ENCODE peak calls at places on chromosomes 2 and 18, in ten cellular contexts. L is left lung, D is tibial artery, T is A549, S is heart left ventricle, C is HCT116, V is A673, G is K562, F is cardiac muscle cell, Z is upper lobe of right lung. B is an unnamed sample. For H3K4me1, the result is how much of the 10 kb centered on the place peaks cover.

GRCh38 chr2:164898475-164898874 is 56.9 kb downstream of the SLC38A11 start:
- DNase-seq in L (no peak), D (no peak), T (peak), S (no peak), C (no peak), V (peak), G (no peak), F (peak), Z (no peak), B (no peak)

GRCh38 chr2:120765911-120766757 is 30.5 kb downstream of the GLI2 start:
- DNase-seq in L (peak), D (peak), T (peak), S (peak), C (no peak), V (no peak), G (no peak), F (peak), Z (peak), B (peak)

GRCh38 chr18:31741096-31741735 is 19.5 kb downstream of the SLC25A52 start:
- DNase-seq in L (no peak), D (peak), T (peak), S (no peak), C (peak), V (peak), G (peak), F (peak), Z (no peak), B (peak)

GRCh38 chr2:225400060-225400511 is 576 bp downstream of the NYAP2 start:
- DNase-seq in L (no peak), D (no peak), T (peak), S (no peak), C (no peak), V (peak), G (no peak), F (peak), Z (no peak), B (no peak)

GRCh38 chr2:62455957-62456692 is 49.9 kb downstream of the TMEM17 start:
- DNase-seq in L (no peak), D (no peak), T (no peak), S (no peak), C (no peak), V (no peak), G (no peak), F (no peak), Z (no peak), B (no peak)

GRCh38 chr2:122389694-122390093 is 634.2 kb downstream of the TSN start:
- DNase-seq in L (no peak), D (no peak), T (no peak), S (no peak), C (no peak), V (no peak), G (no peak), F (no peak), Z (no peak), B (no peak)

GRCh38 chr2:31197166-31197565 is 20.1 kb downstream of the CAPN14 start:
- DNase-seq in L (no peak), D (no peak), T (no peak), S (no peak), C (no peak), V (no peak), G (no peak), F (no peak), Z (no peak), B (no peak)

GRCh38 chr18:59249186-59249774 is 24.0 kb downstream of the RAX start:
- DNase-seq in L (no peak), D (no peak), T (peak), S (no peak), C (peak), V (peak), G (peak), F (peak), Z (no peak), B (peak)

GRCh38 chr2:231519975-231520555 is 10.2 kb downstream of the NMUR1 start:
- DNase-seq in L (no peak), D (no peak), T (no peak), S (no peak), C (no peak), V (no peak), G (no peak), F (no peak), Z (peak), B (no peak)

GRCh38 chr2:29212009-29212408 is 96.8 kb downstream of the CLIP4 start:
- DNase-seq in L (no peak), D (no peak), T (no peak), S (no peak), C (no peak), V (no peak), G (no peak), F (no peak), Z (no peak), B (no peak)

GRCh38 chr2:239787651-239788050 is 237.5 kb downstream of the NDUFA10 start:
- DNase-seq in L (no peak), D (peak), T (no peak), S (no peak), C (no peak), V (no peak), G (no peak), F (no peak), Z (no peak), B (no peak)

GRCh38 chr18:67281746-67282145 is 234.8 kb downstream of the DSEL start:
- DNase-seq in L (no peak), D (no peak), T (no peak), S (no peak), C (no peak), V (no peak), G (no peak), F (peak), Z (no peak), B (no peak)

GRCh38 chr2:27992787-27993747 is 102.5 kb downstream of the BABAM2 start:
- DNase-seq in L (no peak), D (no peak), T (peak), S (no peak), C (no peak), V (no peak), G (no peak), F (peak), Z (no peak), B (no peak)

GRCh38 chr2:91477731-91478672 is 2786.5 kb downstream of the RPIA start:
- DNase-seq in L (peak), D (no peak), T (no peak), S (peak), C (no peak), V (peak), G (peak), F (peak), Z (peak), B (no peak)

GRCh38 chr2:20468549-20469500 is 22.0 kb downstream of the RHOB start:
- DNase-seq in L (no peak), D (peak), T (no peak), S (no peak), C (no peak), V (no peak), G (no peak), F (no peak), Z (peak), B (no peak)

GRCh38 chr18:60891936-60892335 is 441.3 kb upstream of the CDH20 start:
- DNase-seq in L (no peak), D (no peak), T (no peak), S (no peak), C (no peak), V (no peak), G (no peak), F (no peak), Z (no peak), B (no peak)
- H3K4me1 ChIP-seq in L (under half), D (under half), T (under half), S (under half), C (under half), V (under half), G (under half), F (under half), Z (under half), B (under half)

GRCh38 chr2:181311841-181312240 is 145.3 kb upstream of the ITGA4 start:
- DNase-seq in L (no peak), D (no peak), T (no peak), S (peak), C (no peak), V (no peak), G (no peak), F (no peak), Z (no peak), B (no peak)
- H3K4me1 ChIP-seq in L (under half), D (under half), T (under half), S (under half), C (under half), V (under half), G (under half), F (under half), Z (under half), B (under half)

GRCh38 chr2:159799833-159800232 is 1.8 kb upstream of the CD302 start:
- DNase-seq in L (no peak), D (no peak), T (no peak), S (no peak), C (no peak), V (no peak), G (no peak), F (no peak), Z (no peak), B (no peak)

GRCh38 chr2:159801925-159802324 is 3.9 kb upstream of the CD302 start:
- DNase-seq in L (no peak), D (no peak), T (no peak), S (no peak), C (no peak), V (no peak), G (no peak), F (no peak), Z (no peak), B (no peak)

GRCh38 chr2:159795781-159796667 is 2.0 kb downstream of the CD302 start:
- DNase-seq in L (no peak), D (no peak), T (no peak), S (no peak), C (no peak), V (no peak), G (no peak), F (no peak), Z (no peak), B (no peak)

GRCh38 chr2:159797468-159798375 is at the start of gene CD302:
- DNase-seq in L (peak), D (peak), T (peak), S (peak), C (no peak), V (peak), G (peak), F (peak), Z (peak), B (peak)

DNA sequence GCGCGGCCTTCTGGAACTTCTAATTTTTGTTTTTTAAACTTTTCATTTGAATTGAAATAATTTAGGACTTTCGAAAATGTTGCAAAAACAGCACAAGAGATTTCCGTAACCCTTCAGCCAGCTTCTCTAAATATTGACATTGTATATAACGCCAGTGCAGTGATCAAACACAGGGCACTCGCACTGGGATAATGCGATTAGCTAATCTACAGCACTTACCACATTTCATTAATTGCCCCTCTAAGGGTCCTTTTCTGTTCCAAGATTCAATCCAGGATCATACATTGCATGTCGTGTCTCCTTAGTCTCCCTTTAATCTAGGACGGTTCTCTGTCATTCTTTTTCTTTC is 342 bp upstream of the CD302 start:
- DNase-seq in L (no peak), D (no peak), T (no peak), S (no peak), C (no peak), V (no peak), G (no peak), F (no peak), Z (no peak), B (no peak)
- H3K4me1 ChIP-seq in L (half or more), D (under half), T (under half), S (under half), C (under half), V (under half), G (under half), F (under half), Z (under half), B (under half)

GRCh38 chr2:88855620-88856408 is 164.3 kb downstream of the RPIA start:
- DNase-seq in L (no peak), D (no peak), T (no peak), S (no peak), C (no peak), V (no peak), G (no peak), F (no peak), Z (no peak), B (no peak)

GRCh38 chr2:88854528-88854927 is 163.1 kb downstream of the RPIA start:
- DNase-seq in L (no peak), D (no peak), T (no peak), S (no peak), C (no peak), V (no peak), G (no peak), F (no peak), Z (no peak), B (no peak)

GRCh38 chr2:88856409-88857135 is 165.1 kb downstream of the RPIA start:
- DNase-seq in L (no peak), D (no peak), T (no peak), S (no peak), C (no peak), V (no peak), G (no peak), F (no peak), Z (no peak), B (no peak)

GRCh38 chr2:88852753-88853402 is 161.4 kb downstream of the RPIA start:
- DNase-seq in L (no peak), D (no peak), T (peak), S (no peak), C (no peak), V (no peak), G (no peak), F (peak), Z (no peak), B (no peak)

DNA sequence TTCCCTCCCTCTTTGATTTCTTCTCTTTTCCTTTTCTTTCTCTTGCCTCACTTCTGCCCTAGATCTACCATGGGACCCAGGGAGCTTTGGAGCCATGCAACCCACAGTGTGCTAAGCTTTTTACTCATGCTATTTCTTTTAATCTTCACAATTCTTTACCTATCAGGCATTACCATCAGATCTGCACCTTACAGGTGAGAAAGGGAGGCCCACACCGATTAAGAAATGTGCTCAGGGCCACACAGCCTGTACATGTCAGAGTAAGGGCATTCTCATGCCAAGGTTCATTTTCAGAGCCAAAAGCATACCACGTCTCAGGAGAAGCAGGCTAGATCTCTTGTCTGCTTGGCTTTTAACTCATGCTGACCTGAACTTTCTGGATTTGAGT is 161.9 kb downstream of the RPIA start:
- DNase-seq in L (no peak), D (no peak), T (no peak), S (no peak), C (no peak), V (no peak), G (no peak), F (no peak), Z (no peak), B (no peak)
- H3K4me1 ChIP-seq in L (under half), D (under half), T (under half), S (under half), C (under half), V (under half), G (under half), F (under half), Z (under half), B (under half)

GRCh38 chr2:86441789-86442641 is 844 bp downstream of the KDM3A start:
- DNase-seq in L (peak), D (peak), T (peak), S (peak), C (no peak), V (peak), G (peak), F (peak), Z (peak), B (peak)

GRCh38 chr2:86442642-86443005 is 1.5 kb downstream of the KDM3A start:
- DNase-seq in L (peak), D (peak), T (peak), S (peak), C (peak), V (peak), G (peak), F (peak), Z (peak), B (peak)

GRCh38 chr2:86441392-86441788 is 219 bp downstream of the KDM3A start:
- DNase-seq in L (no peak), D (no peak), T (no peak), S (no peak), C (no peak), V (no peak), G (no peak), F (no peak), Z (no peak), B (no peak)

GRCh38 chr2:86439879-86440630 is 1.1 kb upstream of the KDM3A start:
- DNase-seq in L (no peak), D (no peak), T (peak), S (no peak), C (no peak), V (no peak), G (no peak), F (peak), Z (no peak), B (no peak)

DNA sequence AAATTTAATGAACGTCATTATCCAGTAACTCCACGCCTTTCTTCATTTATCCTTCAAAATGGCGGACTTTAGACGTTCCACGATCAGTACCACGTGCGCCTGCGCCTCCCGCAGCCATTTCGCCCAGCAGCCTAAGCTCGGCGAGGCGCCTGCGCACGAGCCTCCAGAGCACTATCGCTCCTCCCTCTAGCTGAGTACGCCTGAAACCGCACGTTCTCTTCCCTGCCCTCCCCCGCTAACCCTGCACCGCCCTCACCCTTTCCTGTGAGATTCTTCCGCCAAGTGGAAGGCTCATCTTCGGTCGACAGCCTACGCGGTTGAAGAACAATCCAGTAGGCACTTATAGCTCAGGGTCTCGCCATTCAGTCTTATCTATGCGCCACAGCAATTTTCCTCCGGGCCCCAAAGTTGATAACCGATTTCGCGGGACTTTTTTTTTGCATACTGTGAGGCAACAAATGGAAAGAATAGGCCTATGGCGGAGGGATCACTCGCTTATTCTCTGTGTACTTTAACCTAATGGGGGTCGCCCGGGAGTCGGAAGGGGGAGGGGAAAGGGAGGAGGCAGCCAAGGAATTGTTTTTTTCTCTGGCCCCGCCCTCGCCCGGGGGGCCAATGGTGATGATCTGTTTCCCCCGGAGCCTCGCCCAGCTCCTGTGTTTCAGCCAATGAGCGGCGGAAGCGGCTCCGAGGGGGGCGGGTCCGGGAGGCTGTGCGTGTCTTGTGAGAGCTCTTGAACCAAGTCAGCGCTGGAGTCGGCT is at the start of gene KDM3A:
- DNase-seq in L (peak), D (peak), T (peak), S (peak), C (peak), V (peak), G (peak), F (peak), Z (peak), B (peak)
- H3K4me1 ChIP-seq in L (under half), D (under half), T (under half), S (under half), C (under half), V (under half), G (under half), F (under half), Z (under half), B (under half)